ENCODE peak calls at places on chromosomes 11 and 22, in nine cellular contexts. One of them, this sample, is unnamed.
A peak's percentile ranks its signal among the peaks of the same experiment; 100 is the strongest.

GRCh38 chr22:46269564-46269963 is 1.8 kb downstream of the TTC38 start:
- DNase-seq in effector memory CD8-positive, alpha-beta T cell: no peak
- DNase-seq in lung: no peak
- DNase-seq in naive thymus-derived CD4-positive, alpha-beta T cell: no peak
- DNase-seq in T-helper 9 cell: no peak
- DNase-seq in activated T-cell treated with anti-CD3 and anti-CD28 coated beads for 1 hour: no peak
- DNase-seq in midbrain: no peak
- DNase-seq in HCT116: no peak
- DNase-seq in stimulated activated CD4-positive, alpha-beta T cell treated with anti-CD3 and anti-CD28 coated beads, Interleukin-4, amount 100 ng/mL, for 24 hours: no peak
- DNase-seq in this sample: no peak

GRCh38 chr11:115290479-115291390 is 213.5 kb downstream of the CADM1 start:
- DNase-seq in lung: no peak
- DNase-seq in stimulated activated CD4-positive, alpha-beta T cell treated with anti-CD3 and anti-CD28 coated beads, Interleukin-4, amount 100 ng/mL, for 24 hours: no peak
- DNase-seq in activated T-cell treated with anti-CD3 and anti-CD28 coated beads for 1 hour: no peak
- DNase-seq in T-helper 9 cell: no peak
- DNase-seq in midbrain: no peak
- DNase-seq in effector memory CD8-positive, alpha-beta T cell: no peak
- DNase-seq in naive thymus-derived CD4-positive, alpha-beta T cell: no peak
- DNase-seq in HCT116: no peak
- DNase-seq in this sample: no peak

GRCh38 chr22:38761202-38762162 is 5.7 kb upstream of the SUN2 start:
- DNase-seq in activated T-cell treated with anti-CD3 and anti-CD28 coated beads for 1 hour: no peak
- DNase-seq in stimulated activated CD4-positive, alpha-beta T cell treated with anti-CD3 and anti-CD28 coated beads, Interleukin-4, amount 100 ng/mL, for 24 hours: no peak
- DNase-seq in T-helper 9 cell: no peak
- DNase-seq in effector memory CD8-positive, alpha-beta T cell: no peak
- DNase-seq in lung: no peak
- DNase-seq in HCT116: no peak
- DNase-seq in midbrain: no peak
- DNase-seq in naive thymus-derived CD4-positive, alpha-beta T cell: no peak
- DNase-seq in this sample: no peak

GRCh38 chr11:34030386-34030785 is 21.1 kb upstream of the CAPRIN1 start:
- DNase-seq in T-helper 9 cell: no peak
- DNase-seq in activated T-cell treated with anti-CD3 and anti-CD28 coated beads for 1 hour: no peak
- DNase-seq in lung: no peak
- DNase-seq in midbrain: no peak
- DNase-seq in naive thymus-derived CD4-positive, alpha-beta T cell: no peak
- DNase-seq in HCT116: no peak
- DNase-seq in stimulated activated CD4-positive, alpha-beta T cell treated with anti-CD3 and anti-CD28 coated beads, Interleukin-4, amount 100 ng/mL, for 24 hours: no peak
- DNase-seq in effector memory CD8-positive, alpha-beta T cell: no peak
- DNase-seq in this sample: no peak

GRCh38 chr11:66263785-66264184 is 4.7 kb upstream of the RAB1B start:
- DNase-seq in lung: no peak
- DNase-seq in T-helper 9 cell: no peak
- DNase-seq in effector memory CD8-positive, alpha-beta T cell: no peak
- DNase-seq in HCT116: no peak
- DNase-seq in naive thymus-derived CD4-positive, alpha-beta T cell: no peak
- DNase-seq in activated T-cell treated with anti-CD3 and anti-CD28 coated beads for 1 hour: no peak
- DNase-seq in midbrain: no peak
- DNase-seq in stimulated activated CD4-positive, alpha-beta T cell treated with anti-CD3 and anti-CD28 coated beads, Interleukin-4, amount 100 ng/mL, for 24 hours: no peak
- DNase-seq in this sample: no peak

GRCh38 chr11:117488996-117489952 is 161.6 kb downstream of the CEP164 start:
- DNase-seq in activated T-cell treated with anti-CD3 and anti-CD28 coated beads for 1 hour: no peak
- DNase-seq in stimulated activated CD4-positive, alpha-beta T cell treated with anti-CD3 and anti-CD28 coated beads, Interleukin-4, amount 100 ng/mL, for 24 hours: no peak
- DNase-seq in midbrain: no peak
- DNase-seq in T-helper 9 cell: no peak
- DNase-seq in lung: no peak
- DNase-seq in naive thymus-derived CD4-positive, alpha-beta T cell: no peak
- DNase-seq in HCT116: no peak
- DNase-seq in effector memory CD8-positive, alpha-beta T cell: no peak
- DNase-seq in this sample: no peak

GRCh38 chr11:33930317-33931021 is 38.6 kb upstream of the LMO2 start:
- DNase-seq in midbrain: no peak
- DNase-seq in T-helper 9 cell: no peak
- DNase-seq in effector memory CD8-positive, alpha-beta T cell: no peak
- DNase-seq in stimulated activated CD4-positive, alpha-beta T cell treated with anti-CD3 and anti-CD28 coated beads, Interleukin-4, amount 100 ng/mL, for 24 hours: no peak
- DNase-seq in HCT116: no peak
- DNase-seq in lung: peak; percentile 38
- DNase-seq in activated T-cell treated with anti-CD3 and anti-CD28 coated beads for 1 hour: no peak
- DNase-seq in naive thymus-derived CD4-positive, alpha-beta T cell: no peak
- DNase-seq in this sample: no peak

GRCh38 chr11:106061936-106062591 is 15.1 kb downstream of the KBTBD3 start:
- DNase-seq in lung: no peak
- DNase-seq in HCT116: no peak
- DNase-seq in naive thymus-derived CD4-positive, alpha-beta T cell: no peak
- DNase-seq in T-helper 9 cell: no peak
- DNase-seq in effector memory CD8-positive, alpha-beta T cell: no peak
- DNase-seq in midbrain: no peak
- DNase-seq in activated T-cell treated with anti-CD3 and anti-CD28 coated beads for 1 hour: no peak
- DNase-seq in stimulated activated CD4-positive, alpha-beta T cell treated with anti-CD3 and anti-CD28 coated beads, Interleukin-4, amount 100 ng/mL, for 24 hours: no peak
- DNase-seq in this sample: no peak

GRCh38 chr11:34185926-34186841 is 80.8 kb downstream of the NAT10 start:
- DNase-seq in naive thymus-derived CD4-positive, alpha-beta T cell: no peak
- DNase-seq in stimulated activated CD4-positive, alpha-beta T cell treated with anti-CD3 and anti-CD28 coated beads, Interleukin-4, amount 100 ng/mL, for 24 hours: no peak
- DNase-seq in HCT116: no peak
- DNase-seq in lung: no peak
- DNase-seq in T-helper 9 cell: no peak
- DNase-seq in effector memory CD8-positive, alpha-beta T cell: no peak
- DNase-seq in midbrain: no peak
- DNase-seq in activated T-cell treated with anti-CD3 and anti-CD28 coated beads for 1 hour: no peak
- DNase-seq in this sample: no peak

GRCh38 chr22:36369004-36369921 is 18.5 kb downstream of the MYH9 start:
- DNase-seq in activated T-cell treated with anti-CD3 and anti-CD28 coated beads for 1 hour: no peak
- DNase-seq in HCT116: no peak
- DNase-seq in lung: no peak
- DNase-seq in T-helper 9 cell: no peak
- DNase-seq in midbrain: no peak
- DNase-seq in naive thymus-derived CD4-positive, alpha-beta T cell: no peak
- DNase-seq in stimulated activated CD4-positive, alpha-beta T cell treated with anti-CD3 and anti-CD28 coated beads, Interleukin-4, amount 100 ng/mL, for 24 hours: peak; percentile 50
- DNase-seq in effector memory CD8-positive, alpha-beta T cell: no peak
- DNase-seq in this sample: no peak

GRCh38 chr11:6682591-6682935 is 577 bp downstream of the MRPL17 start:
- DNase-seq in effector memory CD8-positive, alpha-beta T cell: no peak
- DNase-seq in activated T-cell treated with anti-CD3 and anti-CD28 coated beads for 1 hour: no peak
- DNase-seq in naive thymus-derived CD4-positive, alpha-beta T cell: no peak
- DNase-seq in stimulated activated CD4-positive, alpha-beta T cell treated with anti-CD3 and anti-CD28 coated beads, Interleukin-4, amount 100 ng/mL, for 24 hours: no peak
- DNase-seq in T-helper 9 cell: no peak
- DNase-seq in HCT116: no peak
- DNase-seq in lung: no peak
- DNase-seq in midbrain: no peak
- DNase-seq in this sample: no peak

GRCh38 chr11:12377824-12378593 is 638 bp downstream of the PARVA start:
- DNase-seq in stimulated activated CD4-positive, alpha-beta T cell treated with anti-CD3 and anti-CD28 coated beads, Interleukin-4, amount 100 ng/mL, for 24 hours: no peak
- DNase-seq in T-helper 9 cell: peak; percentile 3
- DNase-seq in lung: peak; percentile 77
- DNase-seq in midbrain: peak; percentile 55
- DNase-seq in activated T-cell treated with anti-CD3 and anti-CD28 coated beads for 1 hour: no peak
- DNase-seq in effector memory CD8-positive, alpha-beta T cell: no peak
- DNase-seq in HCT116: peak; percentile 75
- DNase-seq in naive thymus-derived CD4-positive, alpha-beta T cell: no peak
- DNase-seq in this sample: no peak

GRCh38 chr22:34105461-34106062 is 185.3 kb upstream of the LARGE1 start:
- DNase-seq in naive thymus-derived CD4-positive, alpha-beta T cell: no peak
- DNase-seq in activated T-cell treated with anti-CD3 and anti-CD28 coated beads for 1 hour: no peak
- DNase-seq in effector memory CD8-positive, alpha-beta T cell: no peak
- DNase-seq in lung: peak; percentile 40
- DNase-seq in HCT116: no peak
- DNase-seq in midbrain: peak; percentile 30
- DNase-seq in T-helper 9 cell: no peak
- DNase-seq in stimulated activated CD4-positive, alpha-beta T cell treated with anti-CD3 and anti-CD28 coated beads, Interleukin-4, amount 100 ng/mL, for 24 hours: peak; percentile 8
- DNase-seq in this sample: peak; percentile 36

GRCh38 chr11:103673773-103674172 is 362.7 kb upstream of the DDI1 start:
- DNase-seq in lung: no peak
- DNase-seq in midbrain: no peak
- DNase-seq in HCT116: no peak
- DNase-seq in naive thymus-derived CD4-positive, alpha-beta T cell: no peak
- DNase-seq in T-helper 9 cell: no peak
- DNase-seq in stimulated activated CD4-positive, alpha-beta T cell treated with anti-CD3 and anti-CD28 coated beads, Interleukin-4, amount 100 ng/mL, for 24 hours: no peak
- DNase-seq in activated T-cell treated with anti-CD3 and anti-CD28 coated beads for 1 hour: no peak
- DNase-seq in effector memory CD8-positive, alpha-beta T cell: no peak
- DNase-seq in this sample: no peak

GRCh38 chr11:16193897-16194381 is 162.4 kb downstream of the SOX6 start:
- DNase-seq in T-helper 9 cell: no peak
- DNase-seq in stimulated activated CD4-positive, alpha-beta T cell treated with anti-CD3 and anti-CD28 coated beads, Interleukin-4, amount 100 ng/mL, for 24 hours: no peak
- DNase-seq in midbrain: peak; percentile 59
- DNase-seq in HCT116: no peak
- DNase-seq in activated T-cell treated with anti-CD3 and anti-CD28 coated beads for 1 hour: no peak
- DNase-seq in effector memory CD8-positive, alpha-beta T cell: no peak
- DNase-seq in lung: no peak
- DNase-seq in naive thymus-derived CD4-positive, alpha-beta T cell: no peak
- DNase-seq in this sample: no peak

GRCh38 chr11:82505384-82505783 is 228.3 kb downstream of the FAM181B start:
- DNase-seq in T-helper 9 cell: no peak
- DNase-seq in midbrain: no peak
- DNase-seq in effector memory CD8-positive, alpha-beta T cell: no peak
- DNase-seq in activated T-cell treated with anti-CD3 and anti-CD28 coated beads for 1 hour: no peak
- DNase-seq in stimulated activated CD4-positive, alpha-beta T cell treated with anti-CD3 and anti-CD28 coated beads, Interleukin-4, amount 100 ng/mL, for 24 hours: no peak
- DNase-seq in naive thymus-derived CD4-positive, alpha-beta T cell: no peak
- DNase-seq in HCT116: no peak
- DNase-seq in lung: no peak
- DNase-seq in this sample: no peak

This sample was measured in GM13976.